ENCODE peak calls at places on chromosomes 4 and X, in six cellular contexts. O is activated CD4-positive, alpha-beta T cell treated with anti-CD3 and anti-CD28 coated beads, Interleukin-2, amount 50 U/mL, for 1 hour; C is endodermal cell; W is SK-MEL-5; G is EH; R is smooth muscle cell of the brain vasculature. H is an unnamed sample.

GRCh38 chrX:150540965-150541364 is 27.5 kb upstream of the MTM1 start:
- DNase-seq in O (no peak), C (no peak), W (no peak), G (no peak), R (no peak), H (no peak)

GRCh38 chr4:140266958-140267568 is 106.4 kb upstream of the SCOC start:
- DNase-seq in O (no peak), C (no peak), W (no peak), G (peak), R (no peak), H (no peak)

GRCh38 chr4:107989162-107989536 is 540 bp upstream of the HADH start:
- DNase-seq in O (no peak), C (no peak), W (no peak), G (no peak), R (no peak), H (peak)

GRCh38 chrX:54180403-54180802 is 2.7 kb downstream of the FAM120C start:
- DNase-seq in O (no peak), C (no peak), W (no peak), G (peak), R (no peak), H (no peak)

GRCh38 chrX:114580336-114580735 is 3.5 kb upstream of the HTR2C start:
- DNase-seq in O (no peak), C (no peak), W (peak), G (no peak), R (no peak), H (no peak)

GRCh38 chr4:127012549-127012948 is 620.2 kb upstream of the INTU start:
- DNase-seq in O (no peak), C (no peak), W (no peak), G (peak), R (no peak), H (peak)

GRCh38 chr4:180058731-180059215 is 2184.4 kb upstream of the TENM3 start:
- DNase-seq in O (no peak), C (peak), W (peak), G (peak), R (no peak), H (peak)

GRCh38 chr4:55372259-55372658 is 23.5 kb upstream of the TMEM165 start:
- DNase-seq in O (no peak), C (no peak), W (no peak), G (peak), R (peak), H (no peak)

GRCh38 chrX:123884809-123885408 is 25.1 kb downstream of the XIAP start:
- DNase-seq in O (peak), C (no peak), W (peak), G (peak), R (no peak), H (peak)

GRCh38 chr4:106584590-106584989 is 216.0 kb upstream of the GIMD1 start:
- DNase-seq in O (no peak), C (no peak), W (no peak), G (peak), R (no peak), H (no peak)

GRCh38 chr4:4480685-4481393 is 61.0 kb downstream of the STX18 start:
- DNase-seq in O (no peak), C (no peak), W (peak), G (peak), R (no peak), H (peak)

GRCh38 chrX:63920875-63921274 is 135.9 kb upstream of the ARHGEF9 start:
- DNase-seq in O (no peak), C (no peak), W (no peak), G (peak), R (no peak), H (no peak)

GRCh38 chr4:151921371-151921770 is 160.6 kb upstream of the GATB start:
- DNase-seq in O (no peak), C (no peak), W (no peak), G (peak), R (no peak), H (no peak)

GRCh38 chrX:150365051-150365952 is 2.2 kb downstream of the MAMLD1 start:
- DNase-seq in O (peak), C (peak), W (peak), G (peak), R (no peak), H (peak)

GRCh38 chr4:111754003-111754402 is 391.3 kb upstream of the FAM241A start:
- DNase-seq in O (no peak), C (no peak), W (no peak), G (no peak), R (no peak), H (no peak)

GRCh38 chr4:52298444-52298843 is 247.3 kb downstream of the SPATA18 start:
- DNase-seq in O (no peak), C (no peak), W (no peak), G (no peak), R (no peak), H (no peak)

GRCh38 chrX:6184900-6185515 is 43.7 kb downstream of the NLGN4X start:
- DNase-seq in O (no peak), C (no peak), W (no peak), G (no peak), R (peak), H (peak)

GRCh38 chr4:107774681-107775080 is 50.1 kb upstream of the SGMS2 start:
- DNase-seq in O (no peak), C (no peak), W (no peak), G (no peak), R (no peak), H (no peak)

GRCh38 chr4:65083076-65083475 is 587.2 kb downstream of the EPHA5 start:
- DNase-seq in O (no peak), C (no peak), W (no peak), G (no peak), R (no peak), H (no peak)

GRCh38 chrX:103774070-103774642 is 2.5 kb upstream of the PLP1 start:
- DNase-seq in O (no peak), C (peak), W (peak), G (peak), R (peak), H (peak)

GRCh38 chrX:136159615-136160025 is 12.3 kb downstream of the FHL1 start:
- DNase-seq in O (no peak), C (no peak), W (no peak), G (no peak), R (no peak), H (no peak)

GRCh38 chrX:142089193-142089592 is 115.9 kb downstream of the MAGEC2 start:
- DNase-seq in O (no peak), C (no peak), W (peak), G (peak), R (no peak), H (peak)

GRCh38 chr4:93053140-93053539 is 749.4 kb downstream of the GRID2 start:
- DNase-seq in O (no peak), C (no peak), W (no peak), G (no peak), R (no peak), H (no peak)

GRCh38 chr4:79050521-79050880 is 111.3 kb upstream of the PAQR3 start:
- DNase-seq in O (no peak), C (peak), W (no peak), G (no peak), R (no peak), H (peak)

GRCh38 chrX:113512700-113513395 is 672.2 kb upstream of the AMOT start:
- DNase-seq in O (no peak), C (no peak), W (no peak), G (peak), R (no peak), H (no peak)

GRCh38 chr4:56907489-56908205 is at the start of gene REST:
- DNase-seq in O (peak), C (peak), W (peak), G (peak), R (peak), H (peak)

GRCh38 chrX:103513476-103514108 is 5.7 kb downstream of the RAB40A start:
- DNase-seq in O (no peak), C (no peak), W (no peak), G (no peak), R (no peak), H (no peak)

GRCh38 chrX:48786341-48786800 is at the start of gene GATA1:
- DNase-seq in O (no peak), C (no peak), W (no peak), G (no peak), R (no peak), H (no peak)

GRCh38 chrX:153370293-153371055 is 30.7 kb downstream of the PNMA6E start:
- DNase-seq in O (no peak), C (no peak), W (no peak), G (peak), R (no peak), H (no peak)